ENCODE peak calls at places on chromosome 4, in four cellular contexts. M is kidney epithelial cell, A is epithelial cell of proximal tubule, E is brain microvascular endothelial cell. L is an unnamed sample.

GRCh38 chr4:142379277-142380051 is 466.6 kb downstream of the INPP4B start:
- DNase-seq in M (peak; percentile 81), A (peak; percentile 64), E (peak; percentile 53), L (peak; percentile 93)

GRCh38 chr4:17763352-17763890 is 18.0 kb downstream of the FAM184B start:
- DNase-seq in M (no peak), A (no peak), E (no peak), L (no peak)

GRCh38 chr4:41318839-41319530 is 62.3 kb downstream of the UCHL1 start:
- DNase-seq in M (no peak), A (no peak), E (peak; percentile 2), L (no peak)

GRCh38 chr4:76067652-76068286 is 6.7 kb upstream of the ART3 start:
- DNase-seq in M (peak; percentile 16), A (peak; percentile 25), E (peak; percentile 71), L (peak; percentile 28)

GRCh38 chr4:69830529-69831269 is 29.2 kb downstream of the SULT1E1 start:
- DNase-seq in M (peak; percentile 23), A (peak; percentile 9), E (peak; percentile 62), L (no peak)

GRCh38 chr4:181877329-181877848 is 365.8 kb upstream of the TENM3 start:
- DNase-seq in M (peak; percentile 44), A (no peak), E (peak; percentile 5), L (no peak)

GRCh38 chr4:1480720-1481119 is 74.5 kb upstream of the NKX1-1 start:
- DNase-seq in M (no peak), A (no peak), E (no peak), L (no peak)

GRCh38 chr4:48756689-48757220 is 23.3 kb downstream of the FRYL start:
- DNase-seq in M (no peak), A (no peak), E (peak; percentile 21), L (no peak)

GRCh38 chr4:174217273-174218126 is 66.0 kb downstream of the FBXO8 start:
- DNase-seq in M (no peak), A (no peak), E (no peak), L (peak; percentile 31)
- H3K4me3 ChIP-seq in M (no peak overlapping the region), A (peak overlapping the region; percentile 19), E (peak overlapping the region; percentile 35), L (peak overlapping the region; percentile 40)

GRCh38 chr4:120939693-120940092 is 17.2 kb upstream of the PRDM5 start:
- DNase-seq in M (no peak), A (no peak), E (no peak), L (no peak)

DNA sequence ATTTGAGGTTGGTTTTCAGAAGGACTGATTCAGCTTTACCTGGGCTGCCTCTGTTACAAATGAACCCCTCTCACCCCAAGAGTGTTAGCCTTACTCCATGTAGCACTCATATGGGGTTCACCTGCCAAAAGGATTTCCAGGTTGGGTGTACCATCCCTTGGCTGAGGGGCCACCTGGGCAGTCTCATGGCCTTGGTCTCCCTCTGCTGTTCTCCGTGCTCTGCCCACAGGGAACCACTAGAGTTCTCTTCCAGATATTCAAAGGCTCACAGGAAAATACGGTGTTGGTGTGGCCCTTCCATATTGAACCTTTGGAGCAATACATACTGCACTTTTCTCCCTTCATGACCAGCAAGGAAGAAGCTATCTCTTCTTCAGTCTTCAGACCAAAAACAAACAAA is 18.0 kb upstream of the PRDM5 start:
- DNase-seq in M (no peak), A (no peak), E (no peak), L (no peak)
- TF ChIP-seq CTCF in M (no peak), A (no peak), E (peak; percentile 2), L (peak; percentile 4)

GRCh38 chr4:161496-162284 is 37.4 kb downstream of the ZNF718 start:
- DNase-seq in M (no peak), A (no peak), E (no peak), L (no peak)
- H3K4me3 ChIP-seq in M (no peak overlapping the region), A (no peak overlapping the region), E (no peak overlapping the region), L (no peak overlapping the region)

DNA sequence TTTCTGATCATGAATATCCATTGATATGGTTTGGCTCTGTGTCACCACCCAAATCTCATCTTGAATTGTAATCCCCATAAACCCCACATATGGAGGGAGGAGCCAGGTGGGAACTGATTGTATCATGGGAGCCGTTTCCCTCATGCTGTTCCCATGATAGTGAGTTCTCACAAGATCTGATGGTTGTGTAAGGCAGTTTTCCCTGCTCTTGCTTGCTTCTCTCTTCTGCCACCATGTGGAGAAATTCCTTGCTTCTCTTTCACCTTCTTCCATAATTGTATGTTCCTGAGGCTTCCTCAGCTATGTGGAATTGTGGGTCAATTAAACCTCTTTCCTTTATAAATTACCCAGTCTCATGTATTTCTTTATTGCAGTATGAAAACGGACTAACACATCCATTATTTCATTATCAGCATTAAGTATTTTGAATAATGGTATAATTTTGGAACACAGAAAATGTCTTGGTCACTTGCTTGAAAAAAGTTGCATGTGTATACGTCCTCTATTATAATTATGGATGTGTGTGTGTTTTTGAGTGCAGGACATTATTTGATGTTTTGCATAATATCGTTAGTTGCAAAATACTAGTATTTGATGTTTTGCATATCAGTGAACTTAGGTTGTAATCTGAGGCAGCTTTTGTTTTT is 334.6 kb downstream of the PCDH10 start:
- DNase-seq in M (no peak), A (peak; percentile 22), E (peak; percentile 56), L (no peak)
- TF ChIP-seq CTCF in M (peak; percentile 47), A (peak; percentile 68), E (peak; percentile 65), L (no peak)

GRCh38 chr4:84495448-84496221 is 3.5 kb downstream of the NKX6-1 start:
- DNase-seq in M (no peak), A (no peak), E (no peak), L (no peak)

GRCh38 chr4:84493092-84493850 is 5.8 kb downstream of the NKX6-1 start:
- DNase-seq in M (no peak), A (no peak), E (no peak), L (no peak)

GRCh38 chr4:84496356-84497219 is 2.5 kb downstream of the NKX6-1 start:
- DNase-seq in M (no peak), A (no peak), E (no peak), L (no peak)

GRCh38 chr4:84492737-84493091 is 6.4 kb downstream of the NKX6-1 start:
- DNase-seq in M (no peak), A (no peak), E (no peak), L (no peak)

GRCh38 chr4:84494518-84494917 is 4.6 kb downstream of the NKX6-1 start:
- DNase-seq in M (no peak), A (no peak), E (no peak), L (no peak)
- H3K4me3 ChIP-seq in M (no peak overlapping the region), A (no peak overlapping the region), E (no peak overlapping the region), L (no peak overlapping the region)